ENCODE peak calls at places on chromosome 1, in nine cellular contexts. One of them, this sample, is unnamed.
A peak's percentile ranks its signal among the peaks of the same experiment; 100 is the strongest.

GRCh38 chr1:234658143-234658542 is 48.2 kb upstream of the IRF2BP2 start:
- DNase-seq in WTC11: no peak
- DNase-seq in A549: peak; percentile 48
- DNase-seq in K562: no peak
- DNase-seq in HCT116: peak; percentile 8
- DNase-seq in GM12878: no peak
- DNase-seq in SK-N-SH: no peak
- DNase-seq in HepG2: peak; percentile 37
- DNase-seq in H1: no peak
- DNase-seq in this sample: no peak

GRCh38 chr1:201970334-201971159 is 11.9 kb upstream of the RNPEP start:
- DNase-seq in WTC11: no peak
- DNase-seq in A549: no peak
- DNase-seq in K562: no peak
- DNase-seq in HCT116: no peak
- DNase-seq in GM12878: no peak
- DNase-seq in SK-N-SH: peak; percentile 62
- DNase-seq in HepG2: no peak
- DNase-seq in H1: no peak
- DNase-seq in this sample: no peak

GRCh38 chr1:36199934-36200741 is 24.1 kb upstream of the THRAP3 start:
- DNase-seq in WTC11: no peak
- DNase-seq in A549: no peak
- DNase-seq in K562: no peak
- DNase-seq in HCT116: no peak
- DNase-seq in GM12878: no peak
- DNase-seq in SK-N-SH: no peak
- DNase-seq in HepG2: no peak
- DNase-seq in H1: no peak
- DNase-seq in this sample: no peak

GRCh38 chr1:8202182-8202905 is 115.6 kb upstream of the SLC45A1 start:
- DNase-seq in WTC11: no peak
- DNase-seq in A549: peak; percentile 90
- DNase-seq in K562: peak; percentile 51
- DNase-seq in HCT116: peak; percentile 77
- DNase-seq in GM12878: no peak
- DNase-seq in SK-N-SH: no peak
- DNase-seq in HepG2: peak; percentile 78
- DNase-seq in H1: no peak
- DNase-seq in this sample: no peak

GRCh38 chr1:154344977-154345837 is 19.9 kb downstream of the ATP8B2 start:
- DNase-seq in WTC11: peak; percentile 83
- DNase-seq in A549: peak; percentile 76
- DNase-seq in K562: peak; percentile 66
- DNase-seq in HCT116: no peak
- DNase-seq in GM12878: no peak
- DNase-seq in SK-N-SH: peak; percentile 60
- DNase-seq in HepG2: peak; percentile 44
- DNase-seq in H1: peak; percentile 86
- DNase-seq in this sample: peak; percentile 66

GRCh38 chr1:26434161-26434752 is 2.1 kb downstream of the DHDDS start:
- DNase-seq in WTC11: no peak
- DNase-seq in A549: no peak
- DNase-seq in K562: no peak
- DNase-seq in HCT116: no peak
- DNase-seq in GM12878: no peak
- DNase-seq in SK-N-SH: no peak
- DNase-seq in HepG2: no peak
- DNase-seq in H1: no peak
- DNase-seq in this sample: no peak

GRCh38 chr1:38860464-38860816 is 868 bp upstream of the RRAGC start:
- DNase-seq in WTC11: no peak
- DNase-seq in A549: no peak
- DNase-seq in K562: no peak
- DNase-seq in HCT116: no peak
- DNase-seq in GM12878: no peak
- DNase-seq in SK-N-SH: no peak
- DNase-seq in HepG2: peak; percentile 26
- DNase-seq in H1: no peak
- DNase-seq in this sample: no peak

GRCh38 chr1:175530981-175531380 is 212.4 kb downstream of the TNR start:
- DNase-seq in WTC11: no peak
- DNase-seq in A549: no peak
- DNase-seq in K562: no peak
- DNase-seq in HCT116: no peak
- DNase-seq in GM12878: no peak
- DNase-seq in SK-N-SH: no peak
- DNase-seq in HepG2: no peak
- DNase-seq in H1: no peak
- DNase-seq in this sample: no peak

GRCh38 chr1:92043621-92044020 is 13.8 kb downstream of the EPHX4 start:
- DNase-seq in WTC11: peak; percentile 25
- DNase-seq in A549: no peak
- DNase-seq in K562: no peak
- DNase-seq in HCT116: no peak
- DNase-seq in GM12878: no peak
- DNase-seq in SK-N-SH: no peak
- DNase-seq in HepG2: no peak
- DNase-seq in H1: no peak
- DNase-seq in this sample: no peak

GRCh38 chr1:201137579-201138310 is 10.8 kb upstream of the ASCL5 start:
- DNase-seq in WTC11: no peak
- DNase-seq in A549: no peak
- DNase-seq in K562: no peak
- DNase-seq in HCT116: no peak
- DNase-seq in GM12878: no peak
- DNase-seq in SK-N-SH: no peak
- DNase-seq in HepG2: no peak
- DNase-seq in H1: no peak
- DNase-seq in this sample: no peak

GRCh38 chr1:119435061-119435460 is 20.1 kb downstream of the HSD3B2 start:
- DNase-seq in WTC11: no peak
- DNase-seq in A549: no peak
- DNase-seq in K562: no peak
- DNase-seq in HCT116: no peak
- DNase-seq in GM12878: no peak
- DNase-seq in SK-N-SH: no peak
- DNase-seq in HepG2: no peak
- DNase-seq in H1: no peak
- DNase-seq in this sample: no peak

GRCh38 chr1:30661311-30661710 is 62.1 kb downstream of the MATN1 start:
- DNase-seq in WTC11: no peak
- DNase-seq in A549: no peak
- DNase-seq in K562: no peak
- DNase-seq in HCT116: no peak
- DNase-seq in GM12878: no peak
- DNase-seq in SK-N-SH: no peak
- DNase-seq in HepG2: no peak
- DNase-seq in H1: no peak
- DNase-seq in this sample: no peak
- TF ChIP-seq MAX in WTC11: no peak
- TF ChIP-seq MAX in A549: no peak
- TF ChIP-seq MAX in K562: no peak
- TF ChIP-seq MAX in HCT116: no peak
- TF ChIP-seq MAX in GM12878: no peak
- TF ChIP-seq MAX in SK-N-SH: no peak
- TF ChIP-seq MAX in HepG2: no peak
- TF ChIP-seq MAX in H1: no peak
- TF ChIP-seq MAX in this sample: no peak

GRCh38 chr1:11434926-11435325 is 44.0 kb upstream of the DISP3 start:
- DNase-seq in WTC11: no peak
- DNase-seq in A549: no peak
- DNase-seq in K562: no peak
- DNase-seq in HCT116: no peak
- DNase-seq in GM12878: no peak
- DNase-seq in SK-N-SH: no peak
- DNase-seq in HepG2: no peak
- DNase-seq in H1: no peak
- DNase-seq in this sample: no peak

GRCh38 chr1:11429935-11430334 is 49.0 kb upstream of the DISP3 start:
- DNase-seq in WTC11: no peak
- DNase-seq in A549: no peak
- DNase-seq in K562: no peak
- DNase-seq in HCT116: no peak
- DNase-seq in GM12878: no peak
- DNase-seq in SK-N-SH: no peak
- DNase-seq in HepG2: no peak
- DNase-seq in H1: no peak
- DNase-seq in this sample: no peak

GRCh38 chr1:11434506-11434905 is 44.4 kb upstream of the DISP3 start:
- DNase-seq in WTC11: no peak
- DNase-seq in A549: no peak
- DNase-seq in K562: no peak
- DNase-seq in HCT116: no peak
- DNase-seq in GM12878: no peak
- DNase-seq in SK-N-SH: no peak
- DNase-seq in HepG2: no peak
- DNase-seq in H1: no peak
- DNase-seq in this sample: no peak

GRCh38 chr1:11431946-11432507 is 46.9 kb upstream of the DISP3 start:
- DNase-seq in WTC11: no peak
- DNase-seq in A549: no peak
- DNase-seq in K562: no peak
- DNase-seq in HCT116: no peak
- DNase-seq in GM12878: no peak
- DNase-seq in SK-N-SH: no peak
- DNase-seq in HepG2: no peak
- DNase-seq in H1: no peak
- DNase-seq in this sample: no peak

GRCh38 chr1:11432526-11432925 is 46.4 kb upstream of the DISP3 start:
- DNase-seq in WTC11: no peak
- DNase-seq in A549: no peak
- DNase-seq in K562: no peak
- DNase-seq in HCT116: no peak
- DNase-seq in GM12878: no peak
- DNase-seq in SK-N-SH: no peak
- DNase-seq in HepG2: no peak
- DNase-seq in H1: no peak
- DNase-seq in this sample: no peak
- TF ChIP-seq MAX in WTC11: no peak
- TF ChIP-seq MAX in A549: no peak
- TF ChIP-seq MAX in K562: no peak
- TF ChIP-seq MAX in HCT116: no peak
- TF ChIP-seq MAX in GM12878: no peak
- TF ChIP-seq MAX in SK-N-SH: no peak
- TF ChIP-seq MAX in HepG2: no peak
- TF ChIP-seq MAX in H1: no peak
- TF ChIP-seq MAX in this sample: no peak

GRCh38 chr1:84619383-84620093 is 45.3 kb upstream of the CTBS start:
- DNase-seq in WTC11: no peak
- DNase-seq in A549: peak; percentile 31
- DNase-seq in K562: peak; percentile 32
- DNase-seq in HCT116: peak; percentile 80
- DNase-seq in GM12878: no peak
- DNase-seq in SK-N-SH: peak; percentile 74
- DNase-seq in HepG2: peak; percentile 9
- DNase-seq in H1: no peak
- DNase-seq in this sample: peak; percentile 60

GRCh38 chr1:84621553-84621952 is 47.3 kb upstream of the CTBS start:
- DNase-seq in WTC11: no peak
- DNase-seq in A549: no peak
- DNase-seq in K562: no peak
- DNase-seq in HCT116: no peak
- DNase-seq in GM12878: no peak
- DNase-seq in SK-N-SH: no peak
- DNase-seq in HepG2: no peak
- DNase-seq in H1: no peak
- DNase-seq in this sample: no peak

GRCh38 chr1:84620720-84621313 is 46.6 kb upstream of the CTBS start:
- DNase-seq in WTC11: peak; percentile 87
- DNase-seq in A549: peak; percentile 80
- DNase-seq in K562: peak; percentile 90
- DNase-seq in HCT116: peak; percentile 71
- DNase-seq in GM12878: peak; percentile 38
- DNase-seq in SK-N-SH: peak; percentile 94
- DNase-seq in HepG2: peak; percentile 41
- DNase-seq in H1: peak; percentile 96
- DNase-seq in this sample: peak; percentile 88

DNA sequence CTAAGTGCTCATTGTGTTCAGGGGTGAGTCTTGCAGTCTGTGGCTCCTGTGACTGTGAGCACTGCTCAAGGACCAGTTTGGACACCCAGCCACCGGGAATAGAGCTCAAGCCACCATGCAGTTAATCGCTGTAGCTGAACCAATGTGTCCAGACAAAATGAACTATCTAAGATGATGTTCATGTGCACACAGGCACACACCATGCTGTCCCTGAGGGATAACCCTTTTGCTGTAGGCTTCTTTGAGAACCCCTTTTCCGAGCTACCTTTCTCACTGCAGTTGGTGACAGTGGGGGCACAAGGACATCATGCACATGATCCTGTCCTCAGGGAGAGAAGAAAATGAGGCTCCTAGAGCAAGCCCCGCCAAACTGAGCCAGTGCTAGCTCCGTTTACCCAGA is 50.6 kb upstream of the CTBS start:
- DNase-seq in WTC11: no peak
- DNase-seq in A549: no peak
- DNase-seq in K562: no peak
- DNase-seq in HCT116: no peak
- DNase-seq in GM12878: no peak
- DNase-seq in SK-N-SH: no peak
- DNase-seq in HepG2: no peak
- DNase-seq in H1: no peak
- DNase-seq in this sample: no peak
- TF ChIP-seq MAX in WTC11: no peak
- TF ChIP-seq MAX in A549: no peak
- TF ChIP-seq MAX in K562: no peak
- TF ChIP-seq MAX in HCT116: no peak
- TF ChIP-seq MAX in GM12878: no peak
- TF ChIP-seq MAX in SK-N-SH: no peak
- TF ChIP-seq MAX in HepG2: no peak
- TF ChIP-seq MAX in H1: no peak
- TF ChIP-seq MAX in this sample: no peak

DNA sequence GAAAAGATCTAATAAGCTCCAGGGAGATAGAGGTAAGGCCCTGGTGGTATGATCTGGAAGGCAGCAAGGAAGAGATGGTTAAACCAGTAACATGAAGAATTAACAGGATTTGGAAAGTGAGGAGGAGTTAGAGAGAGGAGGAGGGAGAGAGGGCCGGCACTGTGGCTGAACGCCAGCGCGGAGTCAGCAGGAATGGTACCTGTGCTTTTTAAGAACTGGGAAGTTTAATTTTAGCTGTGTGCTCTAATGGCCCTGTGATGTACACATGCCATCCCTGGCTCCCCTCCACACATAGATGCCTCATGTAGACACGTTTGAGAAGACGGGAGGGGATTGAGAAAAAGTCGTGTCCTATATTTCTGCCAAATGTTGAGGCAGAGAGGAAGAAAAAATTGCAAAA is 13.8 kb upstream of the AVPR1B start:
- DNase-seq in WTC11: no peak
- DNase-seq in A549: no peak
- DNase-seq in K562: no peak
- DNase-seq in HCT116: no peak
- DNase-seq in GM12878: no peak
- DNase-seq in SK-N-SH: no peak
- DNase-seq in HepG2: no peak
- DNase-seq in H1: no peak
- DNase-seq in this sample: no peak
- TF ChIP-seq MAX in WTC11: no peak
- TF ChIP-seq MAX in A549: no peak
- TF ChIP-seq MAX in K562: no peak
- TF ChIP-seq MAX in HCT116: no peak
- TF ChIP-seq MAX in GM12878: no peak
- TF ChIP-seq MAX in SK-N-SH: no peak
- TF ChIP-seq MAX in HepG2: no peak
- TF ChIP-seq MAX in H1: no peak
- TF ChIP-seq MAX in this sample: no peak

GRCh38 chr1:226708342-226708780 is 30.7 kb downstream of the ITPKB start:
- DNase-seq in WTC11: no peak
- DNase-seq in A549: no peak
- DNase-seq in K562: no peak
- DNase-seq in HCT116: no peak
- DNase-seq in GM12878: no peak
- DNase-seq in SK-N-SH: no peak
- DNase-seq in HepG2: no peak
- DNase-seq in H1: no peak
- DNase-seq in this sample: peak; percentile 60
- TF ChIP-seq MAX in WTC11: no peak
- TF ChIP-seq MAX in A549: no peak
- TF ChIP-seq MAX in K562: no peak
- TF ChIP-seq MAX in HCT116: peak; percentile 15
- TF ChIP-seq MAX in GM12878: no peak
- TF ChIP-seq MAX in SK-N-SH: peak; percentile 99
- TF ChIP-seq MAX in HepG2: no peak
- TF ChIP-seq MAX in H1: no peak
- TF ChIP-seq MAX in this sample: peak; percentile 21